ENCODE peak calls at places on chromosome 18, in five cellular contexts. M is iris pigment epithelial cell; A is CD8-positive, alpha-beta memory T cell; Q is B cell; G is NCI-H774. E is an unnamed sample.

GRCh38 chr18:28766027-28766426 is 589.1 kb upstream of the CDH2 start:
- DNase-seq in M (peak), A (no peak), Q (no peak), G (no peak), E (no peak)

GRCh38 chr18:32362484-32362883 is 108.2 kb downstream of the GAREM1 start:
- DNase-seq in M (peak), A (no peak), Q (no peak), G (no peak), E (no peak)

GRCh38 chr18:74936343-74936742 is 272.6 kb downstream of the PTGR3 start:
- DNase-seq in M (no peak), A (no peak), Q (no peak), G (no peak), E (no peak)

GRCh38 chr18:11021477-11021876 is 127.9 kb downstream of the PIEZO2 start:
- DNase-seq in M (no peak), A (no peak), Q (no peak), G (no peak), E (no peak)

GRCh38 chr18:46641917-46642316 is 15.1 kb downstream of the LOXHD1 start:
- DNase-seq in M (no peak), A (no peak), Q (no peak), G (no peak), E (no peak)

GRCh38 chr18:58567453-58568196 is 61.3 kb downstream of the ALPK2 start:
- DNase-seq in M (peak), A (no peak), Q (no peak), G (no peak), E (no peak)

GRCh38 chr18:26756556-26756955 is 109.0 kb downstream of the AQP4 start:
- DNase-seq in M (no peak), A (no peak), Q (no peak), G (no peak), E (no peak)

GRCh38 chr18:8623549-8624106 is 14.4 kb downstream of the RAB12 start:
- DNase-seq in M (peak), A (no peak), Q (peak), G (peak), E (peak)

GRCh38 chr18:42412281-42412680 is 457.2 kb downstream of the PIK3C3 start:
- DNase-seq in M (no peak), A (no peak), Q (no peak), G (no peak), E (no peak)

GRCh38 chr18:9803698-9804516 is 81.9 kb upstream of the TXNDC2 start:
- DNase-seq in M (no peak), A (no peak), Q (no peak), G (no peak), E (peak)

GRCh38 chr18:78982186-78982585 is 2.6 kb downstream of the SALL3 start:
- DNase-seq in M (no peak), A (no peak), Q (no peak), G (no peak), E (no peak)

GRCh38 chr18:7413906-7414305 is 153.2 kb upstream of the PTPRM start:
- DNase-seq in M (peak), A (no peak), Q (no peak), G (no peak), E (no peak)

GRCh38 chr18:28398491-28398890 is 221.6 kb upstream of the CDH2 start:
- DNase-seq in M (no peak), A (no peak), Q (no peak), G (peak), E (no peak)